ENCODE peak calls at places on chromosomes 1 and 21, in ten cellular contexts. F is astrocyte of the spinal cord, I is GDM1, G is mucosa of descending colon, H is NCI-H345, A is DMS 273 treated with DMSO at 0.1 percent for 48 hours, Y is NCI-H510A treated with DMSO at 0.1 percent for 48 hours, K is T-helper 17 cell, W is sciatic nerve, Z is fibroblast of mammary gland. X is an unnamed sample.

GRCh38 chr1:214567481-214567980 is 16.1 kb upstream of the PTPN14 start:
- DNase-seq in F (no peak), I (no peak), G (no peak), H (no peak), A (no peak), Y (no peak), K (no peak), W (no peak), Z (no peak), X (no peak)

GRCh38 chr1:230819976-230820375 is 48.3 kb downstream of the C1orf198 start:
- DNase-seq in F (no peak), I (no peak), G (no peak), H (no peak), A (no peak), Y (no peak), K (no peak), W (no peak), Z (no peak), X (no peak)

GRCh38 chr1:197776348-197777082 is 1.2 kb upstream of the DENND1B start:
- DNase-seq in F (peak; percentile 91), I (peak; percentile 53), G (no peak), H (no peak), A (no peak), Y (no peak), K (no peak), W (no peak), Z (peak; percentile 89), X (no peak)

GRCh38 chr1:213724640-213725536 is 262.9 kb upstream of the PROX1 start:
- DNase-seq in F (peak; percentile 17), I (no peak), G (no peak), H (no peak), A (peak; percentile 19), Y (no peak), K (no peak), W (no peak), Z (peak; percentile 4), X (no peak)

GRCh38 chr1:223135176-223135575 is 7.9 kb downstream of the TLR5 start:
- DNase-seq in F (peak; percentile 74), I (no peak), G (peak; percentile 60), H (no peak), A (no peak), Y (no peak), K (no peak), W (no peak), Z (peak; percentile 81), X (no peak)

GRCh38 chr1:16181887-16182719 is 26.2 kb upstream of the EPHA2 start:
- DNase-seq in F (peak; percentile 92), I (no peak), G (peak; percentile 83), H (no peak), A (no peak), Y (no peak), K (no peak), W (peak; percentile 90), Z (peak; percentile 91), X (peak; percentile 81)

GRCh38 chr1:8378202-8378601 is 60.3 kb downstream of the SLC45A1 start:
- DNase-seq in F (no peak), I (no peak), G (no peak), H (no peak), A (no peak), Y (peak; percentile 57), K (no peak), W (no peak), Z (no peak), X (no peak)

GRCh38 chr21:42161957-42162681 is 56.8 kb upstream of the ABCG1 start:
- DNase-seq in F (no peak), I (peak; percentile 55), G (no peak), H (no peak), A (no peak), Y (no peak), K (no peak), W (no peak), Z (peak; percentile 32), X (no peak)

GRCh38 chr1:9732123-9732971 is 80.8 kb downstream of the PIK3CD start:
- DNase-seq in F (no peak), I (no peak), G (no peak), H (no peak), A (no peak), Y (no peak), K (no peak), W (no peak), Z (peak; percentile 9), X (no peak)